ENCODE peak calls at places on chromosomes 5 and 9, in eight cellular contexts. R, M, W, B, O, E, Z and A are unnamed samples.

GRCh38 chr9:447230-448025 is 232.8 kb downstream of the DOCK8 start:
- DNase-seq in R (peak; percentile 65), M (no peak), W (peak; percentile 32), B (no peak), O (no peak), E (no peak), Z (peak; percentile 74), A (peak; percentile 88)

GRCh38 chr5:179322071-179323025 is 22.9 kb downstream of the ADAMTS2 start:
- DNase-seq in R (no peak), M (no peak), W (no peak), B (no peak), O (peak; percentile 4), E (no peak), Z (no peak), A (no peak)

GRCh38 chr5:73338201-73339126 is 110.1 kb downstream of the FOXD1 start:
- DNase-seq in R (no peak), M (peak; percentile 79), W (peak; percentile 9), B (no peak), O (no peak), E (no peak), Z (no peak), A (no peak)

GRCh38 chr9:38133595-38133994 is 64.6 kb upstream of the SHB start:
- DNase-seq in R (no peak), M (no peak), W (no peak), B (no peak), O (no peak), E (no peak), Z (no peak), A (no peak)

GRCh38 chr9:38106488-38106887 is 37.5 kb upstream of the SHB start:
- DNase-seq in R (no peak), M (no peak), W (no peak), B (no peak), O (no peak), E (no peak), Z (no peak), A (no peak)

GRCh38 chr9:78351816-78352215 is 54.9 kb downstream of the PSAT1 start:
- DNase-seq in R (no peak), M (no peak), W (no peak), B (no peak), O (no peak), E (no peak), Z (no peak), A (no peak)

GRCh38 chr5:1510631-1511030 is 13.1 kb downstream of the LPCAT1 start:
- DNase-seq in R (no peak), M (no peak), W (no peak), B (peak; percentile 14), O (peak; percentile 3), E (peak; percentile 11), Z (no peak), A (no peak)

GRCh38 chr5:90709323-90710148 is 150.9 kb downstream of the ADGRV1 start:
- DNase-seq in R (peak; percentile 40), M (peak; percentile 40), W (peak; percentile 52), B (no peak), O (peak; percentile 46), E (no peak), Z (peak; percentile 67), A (peak; percentile 9)

GRCh38 chr9:130051855-130052254 is 1.9 kb upstream of the GPR107 start:
- DNase-seq in R (no peak), M (no peak), W (no peak), B (no peak), O (no peak), E (no peak), Z (peak; percentile 27), A (no peak)
- H3K4me3 ChIP-seq in R (no peak overlapping the region), M (no peak overlapping the region), W (no peak overlapping the region), B (no peak overlapping the region), O (no peak overlapping the region), E (no peak overlapping the region), Z (no peak overlapping the region), A (no peak overlapping the region)

DNA sequence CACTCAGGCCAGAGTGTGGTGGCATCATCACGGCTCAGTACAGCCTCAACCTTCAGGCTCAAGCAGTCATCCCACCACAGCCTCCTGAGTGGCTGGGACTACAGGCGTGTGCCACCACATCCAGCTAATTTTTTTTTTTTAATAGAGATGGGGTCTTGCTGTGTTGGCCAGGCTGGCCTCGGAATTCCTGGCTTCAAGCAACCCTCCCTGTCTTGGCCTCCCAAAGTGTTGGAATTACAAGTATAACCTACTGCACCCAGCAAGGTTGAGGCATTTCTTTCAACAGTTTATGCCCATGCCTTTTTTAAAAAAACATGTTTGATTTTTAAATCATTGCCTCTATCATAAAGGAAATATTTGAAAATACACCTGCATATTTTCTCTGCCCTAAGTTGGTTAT is 2.8 kb downstream of the RARS1 start:
- DNase-seq in R (no peak), M (no peak), W (no peak), B (no peak), O (no peak), E (no peak), Z (no peak), A (no peak)
- H3K36me3 ChIP-seq in R (peaks cover 49% of the 10 kb centered on the region), M (peaks cover 17% of the 10 kb centered on the region), W (peaks cover 34% of the 10 kb centered on the region), B (peaks cover 63% of the 10 kb centered on the region), O (peaks cover 60% of the 10 kb centered on the region), E (no peaks in the 10 kb centered on the region), Z (peaks cover 3% of the 10 kb centered on the region), A (peaks cover 1% of the 10 kb centered on the region)

DNA sequence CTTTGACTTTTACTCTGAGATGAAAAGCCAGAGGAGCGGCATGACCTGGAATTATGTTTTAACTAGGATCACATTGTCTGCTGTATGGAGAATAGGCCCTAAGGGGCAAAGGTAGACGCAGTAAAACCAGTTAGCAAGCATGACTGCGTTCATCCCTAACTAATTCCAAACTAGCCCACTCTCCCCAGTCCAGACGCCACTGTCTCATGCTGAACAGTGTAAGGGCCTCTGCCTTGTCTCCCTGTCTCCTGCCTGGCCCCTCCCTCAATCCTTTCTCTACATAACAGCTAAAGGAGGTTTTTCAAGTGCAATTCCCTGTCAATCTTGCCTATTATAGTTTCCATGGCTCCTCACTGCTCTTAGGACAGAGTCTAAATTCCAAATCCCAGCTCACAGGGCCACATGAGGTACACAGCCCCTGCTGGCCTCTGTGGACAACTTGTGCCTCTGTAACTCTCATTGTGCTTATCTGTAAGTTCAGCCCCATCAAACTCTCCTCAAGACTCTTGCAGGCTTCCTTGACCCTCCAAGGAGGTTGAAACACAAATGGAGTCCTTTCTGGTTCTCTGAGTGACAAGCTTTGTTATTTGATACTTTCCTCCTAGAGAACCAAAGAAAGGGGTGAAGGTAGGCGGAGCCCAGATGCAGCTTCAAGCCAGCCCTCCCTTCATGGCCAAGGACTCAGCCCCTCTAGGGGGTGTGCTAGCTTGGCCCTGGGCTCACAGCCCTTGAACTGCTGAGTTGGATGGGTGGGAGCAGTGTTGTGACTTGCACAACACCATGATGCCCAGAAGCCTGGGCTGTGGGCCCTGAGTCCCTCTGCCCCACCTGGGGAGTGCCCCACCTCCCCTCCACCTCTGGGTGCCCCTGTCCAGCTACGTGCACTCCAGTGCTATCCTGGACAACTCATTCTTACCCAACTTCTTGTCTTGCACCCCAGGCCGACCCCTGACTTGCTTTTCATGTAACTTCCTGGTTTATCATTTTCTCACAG is 15.9 kb upstream of the SLC22A4 start:
- DNase-seq in R (no peak), M (no peak), W (no peak), B (no peak), O (no peak), E (no peak), Z (peak; percentile 80), A (no peak)
- TF ChIP-seq CTCF in R (no peak), M (no peak), W (no peak), B (no peak), O (no peak), E (no peak), Z (no peak), A (no peak)

DNA sequence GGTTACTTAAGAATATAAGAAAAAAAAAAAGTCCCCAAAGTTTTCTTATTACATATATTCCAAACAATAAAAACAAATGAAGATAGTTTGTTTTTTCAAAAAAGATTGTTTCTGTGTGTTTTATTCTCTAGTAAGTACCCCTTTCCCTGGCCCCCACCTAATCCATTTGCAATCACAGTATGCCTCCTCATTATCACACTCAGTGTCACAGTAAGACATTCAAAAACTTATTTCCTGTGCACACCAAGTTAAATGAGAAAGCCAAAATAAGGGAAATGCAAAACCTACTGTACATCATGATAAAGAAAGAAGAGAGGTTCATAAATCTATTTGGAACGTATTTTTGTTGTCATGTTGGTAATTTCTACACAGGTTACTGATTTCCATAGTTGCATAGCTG is 62.3 kb downstream of the ST8SIA4 start:
- DNase-seq in R (no peak), M (no peak), W (no peak), B (no peak), O (no peak), E (no peak), Z (no peak), A (no peak)
- H3K4me3 ChIP-seq in R (no peak overlapping the region), M (no peak overlapping the region), W (no peak overlapping the region), B (no peak overlapping the region), O (no peak overlapping the region), E (no peak overlapping the region), Z (no peak overlapping the region), A (no peak overlapping the region)

DNA sequence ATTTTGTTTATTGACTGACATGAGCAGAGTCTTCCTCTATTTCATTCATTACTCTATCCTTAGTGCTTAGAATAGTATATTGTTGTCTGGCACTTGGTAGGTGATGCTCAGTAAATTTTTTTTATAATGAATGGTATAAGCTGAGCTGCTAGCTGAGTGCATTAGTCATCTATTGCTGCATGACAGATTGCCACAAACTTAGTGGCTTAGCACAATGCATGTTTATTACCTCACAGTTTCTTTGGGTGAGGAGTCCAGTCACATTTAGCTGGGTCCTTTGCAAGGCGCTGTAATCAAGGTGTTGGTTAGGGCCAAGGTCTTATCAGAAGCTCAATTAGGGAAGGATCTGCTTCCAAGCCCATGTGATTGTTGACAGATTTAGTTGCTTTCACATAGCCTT is 23.1 kb downstream of the SMAD5 start:
- DNase-seq in R (no peak), M (no peak), W (peak; percentile 14), B (no peak), O (no peak), E (no peak), Z (no peak), A (no peak)
- H3K36me3 ChIP-seq in R (peaks cover 13% of the 10 kb centered on the region), M (peaks cover 7% of the 10 kb centered on the region), W (peaks cover 7% of the 10 kb centered on the region), B (peaks cover 42% of the 10 kb centered on the region), O (peaks cover 46% of the 10 kb centered on the region), E (no peaks in the 10 kb centered on the region), Z (no peaks in the 10 kb centered on the region), A (no peaks in the 10 kb centered on the region)

GRCh38 chr9:115165233-115165632 is 47.3 kb upstream of the TNC start:
- DNase-seq in R (no peak), M (no peak), W (no peak), B (no peak), O (no peak), E (no peak), Z (no peak), A (no peak)

GRCh38 chr9:115167175-115167574 is 49.2 kb upstream of the TNC start:
- DNase-seq in R (no peak), M (peak; percentile 26), W (peak; percentile 67), B (no peak), O (no peak), E (no peak), Z (no peak), A (peak; percentile 69)

GRCh38 chr9:115172105-115172504 is 54.1 kb upstream of the TNC start:
- DNase-seq in R (no peak), M (no peak), W (no peak), B (no peak), O (no peak), E (no peak), Z (no peak), A (no peak)

GRCh38 chr9:115169003-115169402 is 51.0 kb upstream of the TNC start:
- DNase-seq in R (no peak), M (no peak), W (no peak), B (no peak), O (no peak), E (no peak), Z (no peak), A (no peak)

GRCh38 chr9:115170674-115171073 is 52.7 kb upstream of the TNC start:
- DNase-seq in R (peak; percentile 48), M (peak; percentile 68), W (peak; percentile 27), B (no peak), O (no peak), E (no peak), Z (peak; percentile 68), A (peak; percentile 53)
- TF ChIP-seq CTCF in R (no peak), M (no peak), W (no peak), B (no peak), O (no peak), E (no peak), Z (no peak), A (peak; percentile 5)